ENCODE peak calls at places on chromosomes 1 and 21, in four cellular contexts. A, T, G and D are unnamed samples.

GRCh38 chr1:31768407-31768806 is 4.3 kb upstream of the ADGRB2 start:
- DNase-seq in A (no peak), G (no peak), T (no peak), D (no peak)

GRCh38 chr1:16450863-16451481 is 10.4 kb downstream of the NECAP2 start:
- DNase-seq in T (no peak), G (no peak), A (no peak), D (no peak)

GRCh38 chr1:92877081-92877711 is 45.4 kb downstream of the RPL5 start:
- DNase-seq in G (no peak), T (no peak), A (no peak), D (no peak)

GRCh38 chr1:22582670-22583635 is 19.7 kb downstream of the EPHA8 start:
- DNase-seq in G (no peak), A (peak; percentile 24), T (no peak), D (no peak)

GRCh38 chr1:47309427-47309826 is 4.5 kb downstream of the STIL start:
- DNase-seq in G (no peak), A (no peak), T (no peak), D (no peak)

GRCh38 chr1:183276386-183276785 is 90.3 kb downstream of the LAMC2 start:
- DNase-seq in A (no peak), G (no peak), T (no peak), D (no peak)

GRCh38 chr1:210374600-210374953 is 45.9 kb downstream of the HHAT start:
- DNase-seq in T (no peak), G (no peak), A (no peak), D (no peak)

GRCh38 chr1:40185951-40186864 is 25.0 kb downstream of the RLF start:
- DNase-seq in G (peak; percentile 59), A (no peak), T (no peak), D (no peak)

GRCh38 chr1:52032124-52032784 is 1.4 kb downstream of the KTI12 start:
- DNase-seq in G (no peak), T (no peak), A (no peak), D (no peak)

GRCh38 chr1:231177971-231178370 is 16.1 kb downstream of the TRIM67 start:
- DNase-seq in G (no peak), T (no peak), A (no peak), D (no peak)

GRCh38 chr1:163877016-163877415 is 555.3 kb downstream of the NUF2 start:
- DNase-seq in T (no peak), A (no peak), G (no peak), D (no peak)

GRCh38 chr1:100443739-100444571 is 91.6 kb downstream of the CDC14A start:
- DNase-seq in T (peak; percentile 74), G (no peak), A (peak; percentile 17), D (peak; percentile 29)

GRCh38 chr1:97989094-97989680 is 68.4 kb upstream of the DPYD start:
- DNase-seq in T (no peak), A (no peak), G (no peak), D (no peak)

GRCh38 chr1:71294178-71294577 is 213.3 kb upstream of the ZRANB2 start:
- DNase-seq in A (no peak), G (no peak), T (no peak), D (no peak)

GRCh38 chr1:116178837-116179236 is 67.6 kb downstream of the MAB21L3 start:
- DNase-seq in A (no peak), T (no peak), G (no peak), D (no peak)

GRCh38 chr1:182869241-182869666 is 30.1 kb downstream of the DHX9 start:
- DNase-seq in G (no peak), T (no peak), A (peak; percentile 28), D (peak; percentile 41)

GRCh38 chr1:30188329-30188728 is 535.1 kb downstream of the MATN1 start:
- DNase-seq in T (no peak), A (no peak), G (no peak), D (no peak)

GRCh38 chr1:87111659-87112339 is 197.4 kb downstream of the HS2ST1 start:
- DNase-seq in A (no peak), G (no peak), T (no peak), D (peak; percentile 12)

GRCh38 chr1:223219846-223220610 is 77.0 kb upstream of the TLR5 start:
- DNase-seq in T (no peak), G (no peak), A (no peak), D (no peak)

GRCh38 chr1:217078959-217079358 is 355.7 kb upstream of the ESRRG start:
- DNase-seq in G (no peak), A (no peak), T (no peak), D (no peak)

GRCh38 chr1:245583575-245584330 is 429.0 kb downstream of the KIF26B start:
- DNase-seq in G (no peak), T (no peak), A (no peak), D (peak; percentile 18)

GRCh38 chr1:3000671-3001470 is 20.4 kb upstream of the ACTRT2 start:
- DNase-seq in A (peak; percentile 7), T (no peak), G (no peak), D (no peak)

GRCh38 chr1:166843769-166844596 is 4.7 kb downstream of the POGK start:
- DNase-seq in T (peak; percentile 19), G (no peak), A (no peak), D (no peak)

GRCh38 chr21:45412909-45413581 is 8.1 kb downstream of the COL18A1 start:
- DNase-seq in A (no peak), G (no peak), T (no peak), D (no peak)

GRCh38 chr21:44756416-44757185 is 45.0 kb downstream of the UBE2G2 start:
- DNase-seq in G (no peak), T (no peak), A (no peak), D (no peak)

GRCh38 chr1:230149751-230150584 is 82.9 kb downstream of the GALNT2 start:
- DNase-seq in G (peak; percentile 63), T (no peak), A (no peak), D (peak; percentile 67)

GRCh38 chr1:34792868-34793727 is at the start of gene GJA4:
- DNase-seq in A (no peak), G (no peak), T (peak; percentile 22), D (no peak)

GRCh38 chr1:1477206-1477605 is 5.6 kb downstream of the ATAD3B start:
- DNase-seq in G (no peak), A (no peak), T (no peak), D (no peak)

GRCh38 chr1:1470626-1471388 is 758 bp upstream of the ATAD3B start:
- DNase-seq in G (no peak), T (no peak), A (no peak), D (peak; percentile 66)

GRCh38 chr1:1471389-1472045 is at the start of gene ATAD3B:
- DNase-seq in G (peak; percentile 93), A (peak; percentile 97), T (peak; percentile 92), D (peak; percentile 96)
- TF ChIP-seq POLR2A in G (no peak), A (no peak), T (peak; percentile 71), D (peak; percentile 47)

DNA sequence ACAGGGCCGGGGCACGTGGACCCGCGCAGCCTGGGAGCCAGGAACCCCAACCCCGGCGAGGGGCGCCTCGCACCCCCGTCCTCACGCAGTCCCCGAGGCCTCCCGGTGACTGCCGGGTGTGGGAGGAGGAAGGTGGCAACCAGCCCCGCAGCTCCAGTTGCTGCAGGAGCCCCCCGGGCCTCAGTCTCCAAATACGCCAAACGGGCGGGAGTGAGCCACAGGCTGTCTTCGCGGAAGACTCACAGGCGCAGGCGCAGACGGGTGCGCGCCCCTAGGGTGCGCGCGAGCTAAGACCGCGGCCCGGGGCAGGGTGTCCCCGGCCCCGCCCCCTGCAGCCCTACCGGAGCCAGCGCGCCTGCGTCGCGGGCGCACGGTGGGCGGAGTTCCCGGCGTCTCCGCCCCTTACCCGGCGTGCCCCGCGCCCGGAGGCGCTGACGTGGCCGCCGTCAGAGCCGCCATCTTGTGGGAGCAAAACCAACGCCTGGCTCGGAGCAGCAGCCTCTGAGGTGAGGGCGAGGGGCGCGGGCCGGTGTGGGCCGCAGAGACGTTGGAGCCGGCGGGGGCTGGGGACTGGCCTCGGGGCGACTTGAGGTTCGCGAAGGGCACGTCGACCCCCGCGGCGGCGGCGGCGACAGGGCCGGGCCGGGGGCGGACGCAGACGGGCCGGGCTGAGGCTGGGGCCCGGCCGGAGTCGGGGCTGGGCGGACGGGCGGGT is at the start of gene ARF1:
- DNase-seq in T (peak; percentile 94), A (peak; percentile 94), G (peak; percentile 89), D (peak; percentile 99)
- TF ChIP-seq POLR2A in T (peak; percentile 92), A (peak; percentile 91), G (peak; percentile 52), D (peak; percentile 91)

DNA sequence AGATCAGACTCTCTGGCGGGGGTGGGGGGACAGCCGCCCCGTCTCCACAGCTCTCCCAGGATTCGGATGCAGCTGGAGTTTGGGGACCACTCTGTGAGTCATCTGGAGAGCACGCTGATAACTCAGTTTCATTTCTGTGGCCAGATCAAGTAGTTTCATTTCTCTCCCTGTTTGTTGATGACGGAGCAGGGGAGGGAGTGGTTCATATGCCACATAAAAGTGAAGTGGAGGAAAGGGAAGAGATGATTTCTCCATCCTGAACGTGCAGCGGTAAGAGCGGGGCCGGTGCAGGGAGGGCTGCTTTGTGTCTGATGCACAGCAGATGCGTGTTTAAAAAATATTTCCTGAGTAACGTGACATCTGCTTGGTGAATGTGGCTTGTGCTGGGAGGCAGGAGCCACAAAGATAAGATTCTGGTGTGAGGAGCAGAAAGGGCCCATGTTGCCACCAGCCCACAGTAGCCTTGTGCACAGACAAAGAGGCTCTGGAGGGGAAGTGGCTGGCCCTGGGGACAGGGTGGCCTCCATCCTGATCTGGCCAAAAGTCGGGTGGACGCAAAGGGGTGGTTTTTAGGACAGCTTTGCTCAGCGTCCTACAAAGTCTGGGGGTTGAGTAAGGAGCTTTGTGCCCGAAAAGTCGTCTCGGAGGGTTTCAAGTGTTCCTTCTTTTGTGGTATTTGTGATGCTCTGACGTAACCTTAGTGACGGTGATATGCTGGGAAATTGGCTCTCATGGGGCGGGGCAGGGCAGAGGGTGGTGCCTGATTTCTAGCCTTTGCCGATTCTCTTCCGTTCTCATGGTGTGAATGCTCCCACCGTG is at the start of gene MX2:
- DNase-seq in T (no peak), A (peak; percentile 38), G (peak; percentile 85), D (no peak)
- TF ChIP-seq POLR2A in T (no peak), A (no peak), G (peak; percentile 24), D (no peak)

GRCh38 chr1:243253927-243254232 is 1.2 kb downstream of the CEP170 start:
- DNase-seq in A (no peak), T (no peak), G (no peak), D (peak; percentile 67)

GRCh38 chr1:243256590-243256989 is 749 bp downstream of the SDCCAG8 start:
- DNase-seq in A (no peak), T (peak; percentile 32), G (no peak), D (no peak)

GRCh38 chr1:243255791-243256512 is at the start of gene SDCCAG8:
- DNase-seq in T (peak; percentile 100), A (peak; percentile 100), G (peak; percentile 96), D (peak; percentile 98)

GRCh38 chr1:243254233-243254926 is 701 bp downstream of the CEP170 start:
- DNase-seq in G (peak; percentile 55), A (peak; percentile 75), T (peak; percentile 57), D (peak; percentile 86)

DNA sequence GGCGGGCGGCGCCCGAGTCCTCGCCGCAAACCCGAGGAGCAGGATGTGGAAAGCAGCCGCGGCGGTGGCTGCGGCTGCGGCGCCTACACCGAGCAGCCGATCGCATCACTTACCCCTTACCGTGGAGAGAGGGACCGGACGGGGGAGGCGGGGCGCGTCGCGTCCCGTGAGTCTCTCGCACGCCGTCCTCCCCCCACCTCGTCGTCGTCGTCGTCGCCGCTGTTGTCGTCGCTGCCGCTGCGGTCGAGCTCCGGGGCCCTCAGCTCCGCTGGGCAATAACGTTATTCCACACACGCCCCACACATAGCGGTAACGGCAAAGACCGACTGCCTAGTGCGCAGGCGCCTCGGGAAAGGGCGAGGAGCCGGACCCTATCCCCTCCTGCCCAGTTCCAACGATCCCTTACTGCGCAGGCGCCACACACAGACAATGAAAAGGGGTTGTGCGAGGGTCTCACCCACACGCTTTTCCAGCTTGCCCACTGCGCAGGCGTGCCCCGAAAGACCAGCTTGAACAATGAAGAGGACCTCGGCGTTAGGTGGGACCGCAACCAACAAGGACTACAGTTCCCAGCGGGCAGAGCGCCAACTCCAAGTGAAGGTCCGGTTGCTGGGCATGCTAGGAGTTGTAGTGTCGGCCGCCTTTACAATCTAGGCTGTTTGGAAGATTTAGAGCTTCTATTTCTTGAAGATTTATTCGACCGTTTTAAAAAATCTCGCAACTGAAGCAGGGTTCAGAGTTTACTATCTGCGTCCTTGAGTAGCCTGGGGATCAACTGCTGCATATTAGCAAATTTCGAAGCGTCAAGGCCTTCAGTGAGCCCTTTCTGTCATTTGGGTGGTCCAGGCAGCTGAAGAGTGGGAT is at the start of gene CEP170:
- DNase-seq in A (peak; percentile 97), T (peak; percentile 99), G (peak; percentile 93), D (peak; percentile 94)
- TF ChIP-seq POLR2A in A (peak; percentile 33), T (peak; percentile 74), G (peak; percentile 22), D (peak; percentile 64)